ENCODE peak calls at places on chromosomes 3 and 15, in ten cellular contexts. J, N, L, B, Y, X, Z, S, C and P are unnamed samples.

GRCh38 chr3:14614189-14614588 is 37.4 kb upstream of the CCDC174 start:
- DNase-seq in J (no peak), N (no peak), L (no peak), B (no peak), Y (no peak), X (no peak), Z (no peak), S (no peak), C (no peak), P (no peak)

GRCh38 chr3:105187340-105187739 is 179.4 kb upstream of the ALCAM start:
- DNase-seq in J (no peak), N (no peak), L (no peak), B (no peak), Y (no peak), X (peak), Z (no peak), S (no peak), C (no peak), P (peak)

GRCh38 chr15:40702077-40702476 is 7.1 kb downstream of the RAD51 start:
- DNase-seq in J (no peak), N (no peak), L (no peak), B (no peak), Y (no peak), X (no peak), Z (peak), S (peak), C (no peak), P (peak)

GRCh38 chr15:47398115-47398514 is 319.2 kb upstream of the SEMA6D start:
- DNase-seq in J (no peak), N (no peak), L (no peak), B (no peak), Y (no peak), X (no peak), Z (no peak), S (no peak), C (no peak), P (no peak)

GRCh38 chr3:122893754-122894668 is 99.1 kb downstream of the SLC49A4 start:
- DNase-seq in J (no peak), N (no peak), L (no peak), B (no peak), Y (no peak), X (no peak), Z (no peak), S (no peak), C (no peak), P (no peak)

GRCh38 chr15:27955087-27955486 is 144.0 kb downstream of the OCA2 start:
- DNase-seq in J (no peak), N (no peak), L (no peak), B (no peak), Y (no peak), X (no peak), Z (no peak), S (no peak), C (no peak), P (no peak)

GRCh38 chr15:93028111-93028631 is 60.8 kb downstream of the RGMA start:
- DNase-seq in J (no peak), N (no peak), L (no peak), B (peak), Y (no peak), X (no peak), Z (no peak), S (no peak), C (no peak), P (no peak)

GRCh38 chr15:56149071-56149470 is 94.6 kb downstream of the RFX7 start:
- DNase-seq in J (no peak), N (no peak), L (peak), B (no peak), Y (no peak), X (peak), Z (peak), S (no peak), C (no peak), P (peak)

GRCh38 chr3:85148056-85148455 is 189.3 kb downstream of the CADM2 start:
- DNase-seq in J (no peak), N (peak), L (no peak), B (no peak), Y (no peak), X (no peak), Z (no peak), S (no peak), C (no peak), P (no peak)

GRCh38 chr3:157534725-157535161 is 31.5 kb upstream of the VEPH1 start:
- DNase-seq in J (no peak), N (no peak), L (no peak), B (no peak), Y (no peak), X (no peak), Z (no peak), S (no peak), C (no peak), P (no peak)

GRCh38 chr3:13192471-13193213 is 119.4 kb upstream of the IQSEC1 start:
- DNase-seq in J (peak), N (no peak), L (no peak), B (no peak), Y (no peak), X (no peak), Z (no peak), S (no peak), C (no peak), P (no peak)